ENCODE peak calls at places on chromosomes 5 and 9, in seven cellular contexts. R is A549, X is ovary, H is transverse colon, Y is SK-N-SH, F is tibial nerve, M is HepG2. E is an unnamed sample.

GRCh38 chr9:131762356-131762932 is 22.6 kb upstream of the RAPGEF1 start:
- DNase-seq in F (peak; percentile 58), Y (peak; percentile 97), H (peak; percentile 78), X (peak; percentile 65), M (peak; percentile 41), R (peak; percentile 66), E (peak; percentile 84)

GRCh38 chr5:181236471-181236870 is 7.2 kb downstream of the RACK1 start:
- DNase-seq in F (no peak), Y (no peak), H (no peak), X (no peak), M (no peak), R (no peak), E (no peak)

GRCh38 chr9:127177221-127177620 is 54.8 kb upstream of the ANGPTL2 start:
- DNase-seq in H (peak; percentile 4), Y (no peak), M (no peak), F (no peak), R (no peak), X (peak; percentile 16), E (peak; percentile 21)

GRCh38 chr9:95087659-95088242 is 229.8 kb downstream of the FANCC start:
- DNase-seq in H (peak; percentile 66), R (peak; percentile 72), M (no peak), Y (no peak), F (no peak), X (no peak), E (peak; percentile 67)

GRCh38 chr5:123423278-123424149 is at the start of gene CEP120:
- DNase-seq in R (peak; percentile 99), X (peak; percentile 99), M (peak; percentile 98), Y (peak; percentile 95), H (peak; percentile 99), F (peak; percentile 98), E (peak; percentile 100)

GRCh38 chr5:14444988-14445387 is 136.6 kb upstream of the OTULINL start:
- DNase-seq in F (no peak), H (no peak), X (no peak), M (no peak), R (no peak), Y (no peak), E (no peak)

GRCh38 chr5:14399054-14399657 is 182.4 kb upstream of the OTULINL start:
- DNase-seq in M (peak; percentile 28), Y (peak; percentile 56), X (no peak), H (no peak), F (peak; percentile 82), R (peak; percentile 48), E (no peak)

GRCh38 chr9:9499546-9499945 is 1113.3 kb downstream of the PTPRD start:
- DNase-seq in H (no peak), M (no peak), X (no peak), R (no peak), F (no peak), Y (no peak), E (no peak)

GRCh38 chr9:37540634-37541033 is 35.5 kb downstream of the FBXO10 start:
- DNase-seq in H (peak; percentile 53), M (no peak), R (no peak), X (no peak), Y (no peak), F (no peak), E (peak; percentile 65)

GRCh38 chr9:121735065-121735791 is 83.8 kb downstream of the DAB2IP start:
- DNase-seq in H (peak; percentile 58), M (peak; percentile 62), R (peak; percentile 69), F (no peak), Y (no peak), X (no peak), E (no peak)

GRCh38 chr9:107404086-107404590 is 85.4 kb downstream of the KLF4 start:
- DNase-seq in H (no peak), F (no peak), Y (no peak), X (no peak), R (no peak), M (no peak), E (no peak)

GRCh38 chr5:4544049-4544675 is 596.0 kb upstream of the ADAMTS16 start:
- DNase-seq in Y (no peak), M (no peak), R (no peak), X (no peak), F (no peak), H (no peak), E (no peak)

GRCh38 chr9:126436545-126437269 is 110.1 kb downstream of the MVB12B start:
- DNase-seq in H (no peak), M (no peak), F (no peak), X (no peak), R (no peak), Y (peak; percentile 50), E (no peak)

GRCh38 chr9:13139641-13140171 is 139.8 kb downstream of the MPDZ start:
- DNase-seq in Y (no peak), X (no peak), H (no peak), R (peak; percentile 38), F (no peak), M (peak; percentile 3), E (no peak)

GRCh38 chr5:154868702-154869101 is 10.3 kb downstream of the CNOT8 start:
- DNase-seq in H (no peak), M (no peak), F (no peak), Y (peak; percentile 24), R (peak; percentile 38), X (no peak), E (no peak)

GRCh38 chr5:93573627-93573974 is 7.4 kb downstream of the NR2F1-AS1 start:
- DNase-seq in H (no peak), R (no peak), M (no peak), Y (no peak), X (no peak), F (no peak), E (no peak)

GRCh38 chr9:34994429-34995287 is 5.1 kb downstream of the DNAJB5 start:
- DNase-seq in M (peak; percentile 38), X (no peak), R (peak; percentile 58), Y (peak; percentile 80), H (peak; percentile 43), F (no peak), E (peak; percentile 46)

GRCh38 chr5:95842955-95843544 is 20.5 kb upstream of the GLRX start:
- DNase-seq in F (peak; percentile 63), X (no peak), H (peak; percentile 70), Y (no peak), M (peak; percentile 88), R (peak; percentile 38), E (peak; percentile 84)

GRCh38 chr5:68669864-68670263 is 423.9 kb upstream of the SLC30A5 start:
- DNase-seq in H (no peak), X (no peak), Y (no peak), R (no peak), M (no peak), F (no peak), E (no peak)
- TF ChIP-seq EP300 in H (no peak), X (no peak), Y (no peak), R (no peak), M (no peak), F (no peak), E (no peak)

GRCh38 chr5:130605200-130605599 is 559.9 kb downstream of the HINT1 start:
- DNase-seq in X (no peak), M (no peak), Y (no peak), R (peak; percentile 17), H (no peak), F (no peak), E (no peak)
- TF ChIP-seq EP300 in X (no peak), M (no peak), Y (no peak), R (no peak), H (no peak), F (no peak), E (no peak)

GRCh38 chr5:104987074-104987473 is 1424.5 kb upstream of the NUDT12 start:
- DNase-seq in X (no peak), F (no peak), M (no peak), H (no peak), Y (no peak), R (no peak), E (no peak)
- TF ChIP-seq EP300 in X (no peak), F (no peak), M (no peak), H (no peak), Y (no peak), R (no peak), E (no peak)

DNA sequence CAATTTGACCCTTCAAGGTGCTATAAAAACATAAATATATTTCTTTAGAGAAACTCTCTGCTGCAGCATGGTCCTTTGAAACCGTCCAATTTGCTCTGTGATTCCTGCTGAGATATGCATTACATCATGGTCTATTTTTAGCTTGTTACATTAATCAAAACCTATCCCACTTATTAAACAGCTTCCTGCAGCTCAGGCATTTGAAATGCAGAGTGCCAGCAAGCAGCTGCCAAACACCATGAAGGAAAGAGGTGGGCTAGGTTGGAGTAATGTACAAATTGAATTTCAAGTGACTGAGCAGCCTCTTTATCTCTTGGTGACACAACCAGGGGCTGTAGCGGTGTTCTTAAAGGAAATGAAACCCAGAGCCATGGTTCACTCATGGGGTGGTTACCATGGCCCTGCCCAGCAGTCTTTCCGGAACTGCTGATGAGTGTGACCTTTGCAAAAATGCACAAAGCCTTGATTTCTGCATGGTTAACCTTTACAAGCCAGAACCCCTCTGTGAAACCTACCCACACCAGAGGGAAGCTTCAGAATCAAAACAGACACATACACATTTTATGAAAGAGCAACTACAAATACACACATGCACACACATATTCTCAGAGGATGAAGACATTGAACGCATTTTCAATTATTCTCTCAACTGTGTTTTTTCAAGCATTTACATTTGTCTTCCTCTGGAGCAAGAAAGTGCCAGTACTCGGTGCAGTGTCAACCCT is 155.8 kb upstream of the ZNF608 start:
- DNase-seq in Y (no peak), X (no peak), R (no peak), H (no peak), M (no peak), F (no peak), E (no peak)
- TF ChIP-seq EP300 in Y (peak; percentile 33), X (no peak), R (no peak), H (no peak), M (no peak), F (no peak), E (no peak)

GRCh38 chr9:18124760-18125159 is 349.2 kb upstream of the ADAMTSL1 start:
- DNase-seq in H (no peak), X (no peak), R (no peak), M (no peak), F (no peak), Y (no peak), E (no peak)

GRCh38 chr9:18126776-18127175 is 347.2 kb upstream of the ADAMTSL1 start:
- DNase-seq in R (no peak), M (no peak), F (no peak), Y (no peak), X (no peak), H (no peak), E (no peak)

GRCh38 chr9:18122156-18122555 is 351.8 kb upstream of the ADAMTSL1 start:
- DNase-seq in R (no peak), X (no peak), Y (no peak), F (no peak), M (no peak), H (no peak), E (no peak)
- TF ChIP-seq EP300 in R (no peak), X (no peak), Y (no peak), F (no peak), M (no peak), H (no peak), E (no peak)

E was measured in stomach.